ENCODE peak calls at places on chromosomes 12 and 14, in nine cellular contexts. I is frontal cortex; Y is HCT116; G is dermis blood vessel endothelial cell; L is germinal center; H is stimulated activated CD8-positive, alpha-beta memory T cell treated with anti-CD3 and anti-CD28 coated beads, Interleukin-7, amount 100 ng/mL, for 4 hours; B is WTC11; U is LoVo; O is central memory CD4-positive, alpha-beta T cell. Q is an unnamed sample.

GRCh38 chr12:9751204-9752144 is 9.2 kb downstream of the CD69 start:
- DNase-seq in I (no peak), O (peak), H (no peak), L (no peak), Y (peak), G (no peak), B (no peak), U (peak), Q (peak)

GRCh38 chr12:90152897-90153624 is 444.4 kb upstream of the ATP2B1 start:
- DNase-seq in Y (no peak), O (no peak), L (no peak), I (no peak), G (no peak), B (peak), U (peak), H (no peak), Q (peak)

GRCh38 chr12:12562016-12562483 is 613 bp downstream of the DUSP16 start:
- DNase-seq in Y (no peak), G (peak), I (peak), H (peak), U (peak), L (peak), O (no peak), B (peak), Q (peak)

GRCh38 chr14:99207456-99207855 is 64.5 kb downstream of the BCL11B start:
- DNase-seq in I (no peak), O (no peak), Y (no peak), U (no peak), G (no peak), B (no peak), L (no peak), H (no peak), Q (no peak)

GRCh38 chr12:94287245-94287628 is 138.9 kb downstream of the PLXNC1 start:
- DNase-seq in G (no peak), L (no peak), H (no peak), O (no peak), I (no peak), B (no peak), Y (no peak), U (no peak), Q (no peak)

GRCh38 chr12:125183187-125184067 is 118.2 kb downstream of the AACS start:
- DNase-seq in Y (peak), B (peak), O (peak), U (peak), H (peak), I (peak), L (peak), G (peak), Q (peak)

GRCh38 chr12:76265424-76266180 is 82.6 kb downstream of the BBS10 start:
- DNase-seq in L (no peak), G (no peak), I (no peak), H (no peak), B (no peak), O (no peak), U (no peak), Y (no peak), Q (no peak)

GRCh38 chr14:105878554-105878953 is 352.2 kb downstream of the TMEM121 start:
- DNase-seq in O (no peak), G (no peak), H (no peak), I (no peak), L (no peak), Y (no peak), B (no peak), U (no peak), Q (no peak)

GRCh38 chr12:67632005-67632404 is 16.5 kb upstream of the DYRK2 start:
- DNase-seq in I (no peak), G (no peak), L (no peak), Y (no peak), O (no peak), H (no peak), B (no peak), U (no peak), Q (no peak)

GRCh38 chr12:92987362-92987761 is 58.3 kb upstream of the EEA1 start:
- DNase-seq in H (no peak), B (no peak), L (peak), G (peak), U (peak), Y (peak), O (peak), I (peak), Q (peak)